ENCODE peak calls at places on chromosomes 1 and 21, in nine cellular contexts. S is activated CD4-positive, alpha-beta memory T cell treated with anti-CD3 and anti-CD28 coated beads, Interleukin-2, amount 10 ng/mL, durations not matched to agents 7 days and 5 days; W is activated CD4-positive, alpha-beta T cell treated with anti-CD3 and anti-CD28 coated beads, Interleukin-2, amount 50 U/mL, for 4 hours; I is PC-3; V is renal cortical epithelial cell; R is amygdala; T is iris pigment epithelial cell; P is T-helper 9 cell; K is Calu3. G is an unnamed sample.
A peak's percentile ranks its signal among the peaks of the same experiment; 100 is the strongest.

GRCh38 chr1:53328490-53329182 is 766 bp upstream of the LRP8 start:
- DNase-seq in K (no peak), R (no peak), P (peak; percentile 16), S (peak; percentile 33), W (no peak), I (no peak), V (no peak), T (no peak), G (no peak)

GRCh38 chr1:119613769-119614358 is 34.2 kb downstream of the ZNF697 start:
- DNase-seq in S (peak; percentile 73), W (peak; percentile 21), P (peak; percentile 21), K (peak; percentile 88), I (peak; percentile 90), V (peak; percentile 69), R (peak; percentile 57), T (peak; percentile 79), G (peak; percentile 84)

GRCh38 chr1:201361652-201362504 is 15.6 kb downstream of the TNNT2 start:
- DNase-seq in T (peak; percentile 29), K (peak; percentile 75), S (peak; percentile 25), W (no peak), R (peak; percentile 26), V (peak; percentile 9), I (peak; percentile 93), P (no peak), G (peak; percentile 56)

GRCh38 chr1:108512239-108513071 is 47.4 kb upstream of the EEIG2 start:
- DNase-seq in W (no peak), R (no peak), K (no peak), T (peak; percentile 39), P (no peak), V (peak; percentile 33), I (peak; percentile 61), S (no peak), G (peak; percentile 39)

GRCh38 chr1:28139033-28139712 is 37.3 kb downstream of the PTAFR start:
- DNase-seq in S (no peak), I (peak; percentile 74), K (no peak), W (no peak), V (peak; percentile 71), T (peak; percentile 83), R (no peak), P (no peak), G (peak; percentile 48)

GRCh38 chr21:16942703-16943102 is 570.1 kb upstream of the CXADR start:
- DNase-seq in V (no peak), S (no peak), K (peak; percentile 13), W (no peak), I (peak; percentile 6), T (peak; percentile 27), R (no peak), P (no peak), G (peak; percentile 23)

GRCh38 chr1:234631721-234632125 is 21.7 kb upstream of the IRF2BP2 start:
- DNase-seq in S (no peak), I (peak; percentile 85), R (no peak), V (peak; percentile 98), P (no peak), T (peak; percentile 90), K (peak; percentile 88), W (no peak), G (peak; percentile 95)

GRCh38 chr1:66768935-66769334 is 16.7 kb downstream of the DYNLT5 start:
- DNase-seq in V (no peak), T (no peak), W (no peak), R (no peak), S (no peak), I (no peak), K (no peak), P (no peak), G (no peak)

G was measured in kidney tubule cell.